ENCODE peak calls at places on chromosomes 16 and 17, in four cellular contexts. V, E, D and O are unnamed samples.
A peak's percentile ranks its signal among the peaks of the same experiment; 100 is the strongest.

GRCh38 chr17:50312311-50312710 is 33.6 kb upstream of the XYLT2 start:
- ATAC-seq in E (no peak), D (no peak), V (no peak), O (no peak)

GRCh38 chr17:17873450-17873991 is 36.7 kb upstream of the SREBF1 start:
- ATAC-seq in E (no peak), V (no peak), D (no peak), O (no peak)

GRCh38 chr16:47927330-47927729 is 228.5 kb downstream of the ABCC12 start:
- ATAC-seq in D (no peak), V (no peak), E (no peak), O (no peak)

GRCh38 chr17:59378621-59379194 is 47.3 kb downstream of the YPEL2 start:
- ATAC-seq in D (no peak), E (no peak), V (no peak), O (peak; percentile 57)

GRCh38 chr17:74686761-74687160 is 26.0 kb downstream of the CD300LF start:
- ATAC-seq in V (peak; percentile 77), D (peak; percentile 53), E (peak; percentile 81), O (no peak)

GRCh38 chr17:2986925-2987324 is 76.5 kb downstream of the OR1D5 start:
- ATAC-seq in V (no peak), D (no peak), E (no peak), O (no peak)

GRCh38 chr16:55577888-55578287 is 11.4 kb downstream of the CAPNS2 start:
- ATAC-seq in D (no peak), E (no peak), V (no peak), O (no peak)

GRCh38 chr16:87226926-87227650 is 90.1 kb downstream of the C16orf95 start:
- ATAC-seq in E (no peak), V (no peak), D (peak; percentile 40), O (peak; percentile 61)

GRCh38 chr17:39408360-39408759 is 6.9 kb upstream of the FBXL20 start:
- ATAC-seq in V (no peak), E (no peak), D (no peak), O (no peak)

GRCh38 chr17:82282239-82283207 is 9.0 kb upstream of the CSNK1D start:
- ATAC-seq in V (peak; percentile 51), E (no peak), D (peak; percentile 24), O (no peak)

GRCh38 chr17:63543822-63544420 is 6.4 kb upstream of the DCAF7 start:
- ATAC-seq in E (no peak), D (no peak), V (no peak), O (no peak)

GRCh38 chr17:13600475-13601316 is 1.0 kb downstream of the HS3ST3A1 start:
- ATAC-seq in D (no peak), V (no peak), E (no peak), O (no peak)

GRCh38 chr17:27459433-27459832 is 3.2 kb downstream of the KSR1 start:
- ATAC-seq in D (peak; percentile 1), V (no peak), E (no peak), O (no peak)

GRCh38 chr17:27460196-27460725 is 4.0 kb downstream of the KSR1 start:
- ATAC-seq in E (no peak), D (peak; percentile 31), V (no peak), O (no peak)

GRCh38 chr17:27462714-27463113 is 6.5 kb downstream of the KSR1 start:
- ATAC-seq in V (no peak), E (no peak), D (no peak), O (no peak)

GRCh38 chr17:27462149-27462548 is 5.9 kb downstream of the KSR1 start:
- ATAC-seq in E (no peak), D (no peak), V (no peak), O (no peak)

DNA sequence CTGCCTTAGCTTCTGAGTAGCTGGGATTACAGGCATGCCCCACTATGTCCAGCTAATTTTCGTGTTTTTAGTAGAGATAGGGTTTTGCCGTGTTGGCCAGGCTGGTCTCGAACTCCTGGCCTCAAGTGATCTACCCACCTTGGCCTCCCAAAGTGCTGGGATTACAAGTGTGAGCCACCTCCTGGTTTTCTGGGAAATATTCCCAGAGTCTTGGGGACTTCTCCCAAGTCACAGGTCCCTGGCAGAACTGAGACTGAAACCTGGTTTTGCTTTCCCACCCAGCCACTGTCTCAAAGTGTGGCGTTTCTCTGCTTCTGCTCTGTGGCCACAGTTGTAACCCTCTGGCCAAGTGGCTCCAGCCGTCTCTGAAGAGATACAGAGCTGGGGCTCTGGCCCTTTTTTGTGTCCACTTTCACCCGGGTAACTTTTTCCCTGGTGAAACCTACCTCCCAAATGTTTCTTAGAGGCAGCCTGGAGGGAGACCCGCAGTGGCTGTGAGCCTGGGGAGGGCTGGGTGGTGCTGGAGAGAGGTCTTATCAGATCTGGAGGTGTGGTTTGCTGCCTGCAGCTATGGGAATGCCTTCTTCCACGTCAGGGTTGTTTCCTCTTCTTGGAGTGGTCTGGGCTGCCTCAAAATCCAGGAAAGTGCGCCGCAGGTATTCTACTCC is 5.1 kb downstream of the KSR1 start:
- ATAC-seq in E (no peak), D (no peak), V (no peak), O (no peak)
- H3K4me1 ChIP-seq in E (peaks cover 20% of the 10 kb centered on the region), D (peaks cover 66% of the 10 kb centered on the region), V (peaks cover 31% of the 10 kb centered on the region), O (peaks cover 25% of the 10 kb centered on the region)

GRCh38 chr17:73301359-73301758 is 10.4 kb downstream of the CDC42EP4 start:
- ATAC-seq in D (no peak), E (no peak), V (no peak), O (no peak)
- H3K27ac ChIP-seq in D (no peak overlapping the region), E (no peak overlapping the region), V (no peak overlapping the region), O (no peak overlapping the region)

DNA sequence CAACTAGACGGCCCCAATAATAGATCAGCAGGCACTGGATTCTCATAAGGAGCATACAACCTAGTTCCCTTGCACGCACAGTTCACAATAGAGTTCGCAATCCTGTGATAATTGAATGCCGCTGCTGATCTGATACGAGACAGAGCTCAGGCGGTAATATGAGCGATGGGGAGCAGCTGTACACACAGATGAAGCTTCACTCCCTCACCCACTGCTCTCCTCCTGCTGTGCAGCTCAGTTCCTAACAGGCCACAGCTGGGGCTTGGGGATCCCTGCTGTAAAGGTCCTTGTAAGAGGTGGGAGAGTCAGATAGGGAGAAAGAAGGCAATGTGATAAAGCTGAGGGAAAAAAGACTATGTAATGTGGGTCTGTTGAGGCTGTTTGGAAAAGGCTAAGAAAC is 577.5 kb downstream of the RBFOX1 start:
- ATAC-seq in E (no peak), V (no peak), D (no peak), O (no peak)
- TF ChIP-seq POLR2AphosphoS5 in E (no peak), V (no peak), D (no peak), O (no peak)

DNA sequence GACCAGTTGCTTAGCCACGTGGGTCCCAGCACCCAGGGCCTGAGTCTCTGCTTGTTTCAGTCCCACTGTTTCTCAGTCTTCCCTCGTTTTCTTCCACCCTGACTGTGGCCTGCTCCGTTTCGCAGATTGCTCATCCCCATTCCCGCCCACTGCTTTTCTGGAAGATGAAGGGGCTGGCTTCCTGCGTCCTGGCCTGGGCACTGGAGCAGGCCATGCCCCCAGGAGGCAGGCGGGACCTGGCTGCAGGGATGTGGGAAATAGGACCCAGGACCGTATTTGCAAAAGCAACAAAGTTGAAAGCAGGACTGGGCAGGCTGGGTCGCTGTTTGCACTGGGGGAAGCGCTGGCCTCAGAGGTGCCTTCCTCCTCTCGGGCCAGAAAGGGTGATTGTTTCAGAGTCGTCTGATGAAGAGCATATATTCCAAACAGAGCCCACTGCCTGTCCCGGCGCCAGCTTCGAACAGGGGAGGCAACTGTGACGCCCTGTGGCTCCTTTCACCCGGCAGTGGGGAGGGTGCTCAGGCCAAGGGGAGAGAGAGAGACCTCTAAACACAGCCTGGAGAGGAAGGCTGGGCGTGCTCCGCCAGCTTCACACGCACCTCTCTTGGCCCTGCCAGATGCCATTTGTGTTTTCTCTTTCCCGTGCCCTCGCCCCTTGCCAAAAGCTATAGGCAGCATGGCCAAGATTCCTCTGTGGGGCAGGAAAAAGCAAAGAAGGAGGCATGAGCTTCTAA is 108.6 kb downstream of the CMIP start:
- ATAC-seq in D (peak; percentile 76), V (peak; percentile 30), E (no peak), O (peak; percentile 23)
- H3K4me1 ChIP-seq in D (peaks cover 84% of the 10 kb centered on the region), V (peaks cover 30% of the 10 kb centered on the region), E (peaks cover 86% of the 10 kb centered on the region), O (peaks cover 11% of the 10 kb centered on the region)